ENCODE peak calls at places on chromosomes 1 and 21, in four cellular contexts. One of them, this sample, is unnamed. For H3K36me3, the result is how much of the 10 kb centered on the place peaks cover.

GRCh38 chr1:208159542-208160258 is 84.5 kb downstream of the PLXNA2 start:
- DNase-seq in ascending aorta: no peak
- DNase-seq in GM06990: no peak
- DNase-seq in PC-9: no peak
- DNase-seq in this sample: peak

GRCh38 chr1:41286486-41286885 is 44.4 kb upstream of the SCMH1 start:
- DNase-seq in ascending aorta: no peak
- DNase-seq in GM06990: no peak
- DNase-seq in PC-9: no peak
- DNase-seq in this sample: no peak

GRCh38 chr1:71944006-71944405 is 338.3 kb downstream of the NEGR1 start:
- DNase-seq in ascending aorta: no peak
- DNase-seq in GM06990: no peak
- DNase-seq in PC-9: no peak
- DNase-seq in this sample: no peak

GRCh38 chr21:42733037-42733632 is 79.7 kb downstream of the PDE9A start:
- DNase-seq in ascending aorta: no peak
- DNase-seq in GM06990: no peak
- DNase-seq in PC-9: no peak
- DNase-seq in this sample: no peak

GRCh38 chr1:157092831-157093230 is 6.8 kb downstream of the ETV3L start:
- DNase-seq in ascending aorta: no peak
- DNase-seq in GM06990: no peak
- DNase-seq in PC-9: no peak
- DNase-seq in this sample: peak

GRCh38 chr1:59678065-59678808 is 136.5 kb upstream of the HOOK1 start:
- DNase-seq in ascending aorta: no peak
- DNase-seq in GM06990: no peak
- DNase-seq in PC-9: no peak
- DNase-seq in this sample: peak

GRCh38 chr1:93690921-93691789 is 9.5 kb upstream of the BCAR3 start:
- DNase-seq in ascending aorta: peak
- DNase-seq in GM06990: no peak
- DNase-seq in PC-9: peak
- DNase-seq in this sample: no peak

GRCh38 chr1:229148041-229148671 is 122.8 kb upstream of the RAB4A start:
- DNase-seq in ascending aorta: no peak
- DNase-seq in GM06990: no peak
- DNase-seq in PC-9: no peak
- DNase-seq in this sample: peak

GRCh38 chr1:201783572-201783971 is 45.4 kb upstream of the IPO9 start:
- DNase-seq in ascending aorta: no peak
- DNase-seq in GM06990: no peak
- DNase-seq in PC-9: no peak
- DNase-seq in this sample: no peak

GRCh38 chr1:235628316-235629006 is 21.1 kb downstream of the GNG4 start:
- DNase-seq in ascending aorta: no peak
- DNase-seq in GM06990: no peak
- DNase-seq in PC-9: no peak
- DNase-seq in this sample: no peak

GRCh38 chr1:39102537-39103320 is 76.6 kb downstream of the NDUFS5 start:
- DNase-seq in ascending aorta: no peak
- DNase-seq in GM06990: peak
- DNase-seq in PC-9: no peak
- DNase-seq in this sample: peak

GRCh38 chr1:234573711-234574299 is 36.2 kb downstream of the IRF2BP2 start:
- DNase-seq in ascending aorta: peak
- DNase-seq in GM06990: no peak
- DNase-seq in PC-9: no peak
- DNase-seq in this sample: no peak

GRCh38 chr1:95061445-95062006 is 11.2 kb downstream of the ALG14 start:
- DNase-seq in ascending aorta: no peak
- DNase-seq in GM06990: no peak
- DNase-seq in PC-9: no peak
- DNase-seq in this sample: no peak

GRCh38 chr1:151997284-151997570 is 3.6 kb upstream of the S100A10 start:
- DNase-seq in ascending aorta: no peak
- DNase-seq in GM06990: no peak
- DNase-seq in PC-9: no peak
- DNase-seq in this sample: no peak

GRCh38 chr1:67850611-67851075 is 17.4 kb upstream of the GNG12 start:
- DNase-seq in ascending aorta: peak
- DNase-seq in GM06990: no peak
- DNase-seq in PC-9: peak
- DNase-seq in this sample: peak

GRCh38 chr1:11337536-11338350 is 64.7 kb downstream of the UBIAD1 start:
- DNase-seq in ascending aorta: no peak
- DNase-seq in GM06990: peak
- DNase-seq in PC-9: peak
- DNase-seq in this sample: peak

GRCh38 chr1:165207774-165208359 is 148.6 kb downstream of the LMX1A start:
- DNase-seq in ascending aorta: no peak
- DNase-seq in GM06990: no peak
- DNase-seq in PC-9: no peak
- DNase-seq in this sample: no peak

GRCh38 chr1:20732071-20732587 is 374 bp downstream of the SH2D5 start:
- DNase-seq in ascending aorta: peak
- DNase-seq in GM06990: peak
- DNase-seq in PC-9: peak
- DNase-seq in this sample: peak

GRCh38 chr1:69569983-69570755 is 2.4 kb downstream of the LRRC7 start:
- DNase-seq in ascending aorta: no peak
- DNase-seq in GM06990: no peak
- DNase-seq in PC-9: no peak
- DNase-seq in this sample: no peak

GRCh38 chr1:24205701-24206464 is 18.8 kb upstream of the IFNLR1 start:
- DNase-seq in ascending aorta: no peak
- DNase-seq in GM06990: no peak
- DNase-seq in PC-9: no peak
- DNase-seq in this sample: no peak

GRCh38 chr1:2595261-2595811 is 8.8 kb downstream of the PRXL2B start:
- DNase-seq in ascending aorta: peak
- DNase-seq in GM06990: no peak
- DNase-seq in PC-9: no peak
- DNase-seq in this sample: no peak

GRCh38 chr1:172717722-172718455 is 59.0 kb downstream of the FASLG start:
- DNase-seq in ascending aorta: no peak
- DNase-seq in GM06990: no peak
- DNase-seq in PC-9: no peak
- DNase-seq in this sample: peak

GRCh38 chr21:16708431-16708830 is 804.4 kb upstream of the CXADR start:
- DNase-seq in ascending aorta: no peak
- DNase-seq in GM06990: no peak
- DNase-seq in PC-9: no peak
- DNase-seq in this sample: no peak

GRCh38 chr21:38875694-38876492 is 70.2 kb downstream of the ETS2 start:
- DNase-seq in ascending aorta: no peak
- DNase-seq in GM06990: no peak
- DNase-seq in PC-9: no peak
- DNase-seq in this sample: no peak

GRCh38 chr1:162133566-162133965 is 64.1 kb downstream of the NOS1AP start:
- DNase-seq in ascending aorta: no peak
- DNase-seq in GM06990: no peak
- DNase-seq in PC-9: no peak
- DNase-seq in this sample: no peak

GRCh38 chr21:45319461-45320211 is 31.9 kb upstream of the POFUT2 start:
- DNase-seq in ascending aorta: peak
- DNase-seq in GM06990: no peak
- DNase-seq in PC-9: peak
- DNase-seq in this sample: no peak

GRCh38 chr1:231359113-231359512 is 21.0 kb downstream of the SPRTN start:
- DNase-seq in ascending aorta: no peak
- DNase-seq in GM06990: no peak
- DNase-seq in PC-9: no peak
- DNase-seq in this sample: no peak

GRCh38 chr1:153696741-153697140 is 18.3 kb downstream of the NPR1 start:
- DNase-seq in ascending aorta: no peak
- DNase-seq in GM06990: no peak
- DNase-seq in PC-9: no peak
- DNase-seq in this sample: no peak

GRCh38 chr1:31095298-31095981 is 29.9 kb upstream of the PUM1 start:
- DNase-seq in ascending aorta: no peak
- DNase-seq in GM06990: no peak
- DNase-seq in PC-9: no peak
- DNase-seq in this sample: no peak

GRCh38 chr1:159015440-159015909 is 5.8 kb downstream of the IFI16 start:
- DNase-seq in ascending aorta: peak
- DNase-seq in GM06990: peak
- DNase-seq in PC-9: no peak
- DNase-seq in this sample: peak

GRCh38 chr1:86913399-86913895 is 479 bp downstream of the SELENOF start:
- DNase-seq in ascending aorta: peak
- DNase-seq in GM06990: peak
- DNase-seq in PC-9: peak
- DNase-seq in this sample: peak

GRCh38 chr1:45557422-45557944 is 6.9 kb downstream of the AKR1A1 start:
- DNase-seq in ascending aorta: no peak
- DNase-seq in GM06990: no peak
- DNase-seq in PC-9: peak
- DNase-seq in this sample: no peak

GRCh38 chr1:182048562-182048961 is 12.9 kb downstream of the ZNF648 start:
- DNase-seq in ascending aorta: no peak
- DNase-seq in GM06990: no peak
- DNase-seq in PC-9: no peak
- DNase-seq in this sample: no peak

GRCh38 chr1:244273845-244274619 is 177.7 kb downstream of the ADSS2 start:
- DNase-seq in ascending aorta: peak
- DNase-seq in GM06990: no peak
- DNase-seq in PC-9: peak
- DNase-seq in this sample: peak

GRCh38 chr1:232422098-232422497 is 207.8 kb downstream of the SIPA1L2 start:
- DNase-seq in ascending aorta: no peak
- DNase-seq in GM06990: no peak
- DNase-seq in PC-9: no peak
- DNase-seq in this sample: no peak
- H3K36me3 ChIP-seq in ascending aorta: under half
- H3K36me3 ChIP-seq in GM06990: under half
- H3K36me3 ChIP-seq in PC-9: under half
- H3K36me3 ChIP-seq in this sample: under half

GRCh38 chr1:114113801-114114750 is 39.6 kb downstream of the SYT6 start:
- DNase-seq in ascending aorta: no peak
- DNase-seq in GM06990: no peak
- DNase-seq in PC-9: peak
- DNase-seq in this sample: no peak
- H3K36me3 ChIP-seq in ascending aorta: under half
- H3K36me3 ChIP-seq in GM06990: under half
- H3K36me3 ChIP-seq in PC-9: under half
- H3K36me3 ChIP-seq in this sample: under half

GRCh38 chr1:19232526-19232851 is 18.8 kb downstream of the EMC1 start:
- DNase-seq in ascending aorta: peak
- DNase-seq in GM06990: no peak
- DNase-seq in PC-9: no peak
- DNase-seq in this sample: peak
- H3K36me3 ChIP-seq in ascending aorta: half or more
- H3K36me3 ChIP-seq in GM06990: under half
- H3K36me3 ChIP-seq in PC-9: under half
- H3K36me3 ChIP-seq in this sample: under half

GRCh38 chr1:204961765-204962419 is 81.1 kb upstream of the CNTN2 start:
- DNase-seq in ascending aorta: no peak
- DNase-seq in GM06990: no peak
- DNase-seq in PC-9: no peak
- DNase-seq in this sample: no peak

GRCh38 chr1:204959836-204960235 is 83.2 kb upstream of the CNTN2 start:
- DNase-seq in ascending aorta: no peak
- DNase-seq in GM06990: no peak
- DNase-seq in PC-9: no peak
- DNase-seq in this sample: no peak

GRCh38 chr1:204959374-204959773 is 83.6 kb upstream of the CNTN2 start:
- DNase-seq in ascending aorta: no peak
- DNase-seq in GM06990: no peak
- DNase-seq in PC-9: no peak
- DNase-seq in this sample: peak

GRCh38 chr1:204958325-204959307 is 84.4 kb upstream of the CNTN2 start:
- DNase-seq in ascending aorta: no peak
- DNase-seq in GM06990: no peak
- DNase-seq in PC-9: no peak
- DNase-seq in this sample: no peak

GRCh38 chr1:204960306-204960984 is 82.6 kb upstream of the CNTN2 start:
- DNase-seq in ascending aorta: no peak
- DNase-seq in GM06990: no peak
- DNase-seq in PC-9: no peak
- DNase-seq in this sample: no peak
- H3K36me3 ChIP-seq in ascending aorta: under half
- H3K36me3 ChIP-seq in GM06990: under half
- H3K36me3 ChIP-seq in PC-9: under half
- H3K36me3 ChIP-seq in this sample: under half

GRCh38 chr1:4928186-4928585 is 273.8 kb downstream of the AJAP1 start:
- DNase-seq in ascending aorta: no peak
- DNase-seq in GM06990: no peak
- DNase-seq in PC-9: no peak
- DNase-seq in this sample: no peak

GRCh38 chr1:4935807-4936206 is 281.4 kb downstream of the AJAP1 start:
- DNase-seq in ascending aorta: no peak
- DNase-seq in GM06990: no peak
- DNase-seq in PC-9: no peak
- DNase-seq in this sample: no peak

GRCh38 chr1:4933232-4933631 is 278.8 kb downstream of the AJAP1 start:
- DNase-seq in ascending aorta: no peak
- DNase-seq in GM06990: no peak
- DNase-seq in PC-9: no peak
- DNase-seq in this sample: no peak

GRCh38 chr1:4932666-4933065 is 278.3 kb downstream of the AJAP1 start:
- DNase-seq in ascending aorta: no peak
- DNase-seq in GM06990: no peak
- DNase-seq in PC-9: no peak
- DNase-seq in this sample: no peak

DNA sequence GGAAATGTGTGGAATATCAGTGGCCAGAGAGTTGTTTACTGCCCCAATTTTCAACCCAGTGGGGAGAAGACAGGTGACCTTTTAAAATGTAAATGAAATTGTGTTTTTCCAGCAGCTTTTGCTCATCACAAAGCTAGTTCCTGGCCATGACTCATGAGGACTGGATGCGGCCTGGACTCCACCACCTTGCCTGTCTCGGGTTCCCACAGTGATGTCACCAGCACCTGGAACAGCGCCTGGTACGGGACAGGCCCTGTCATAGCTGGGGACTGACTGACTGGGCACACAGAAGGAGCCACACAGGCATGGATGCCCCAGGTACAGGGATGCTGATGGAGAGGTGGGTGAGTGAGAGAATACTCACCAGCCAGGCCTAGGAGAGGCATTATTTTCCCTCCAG is 277.1 kb downstream of the AJAP1 start:
- DNase-seq in ascending aorta: no peak
- DNase-seq in GM06990: no peak
- DNase-seq in PC-9: no peak
- DNase-seq in this sample: no peak
- H3K36me3 ChIP-seq in ascending aorta: under half
- H3K36me3 ChIP-seq in GM06990: under half
- H3K36me3 ChIP-seq in PC-9: under half
- H3K36me3 ChIP-seq in this sample: under half